ENCODE peak calls at places on chromosomes 12 and 14, in five cellular contexts. One of them, this sample, is unnamed.

GRCh38 chr14:65413739-65414045 is 1.2 kb downstream of the FUT8 start:
- DNase-seq in effector memory CD4-positive, alpha-beta T cell: no peak
- DNase-seq in heart right ventricle: no peak
- DNase-seq in A549: no peak
- DNase-seq in testis: no peak
- DNase-seq in this sample: no peak

GRCh38 chr14:35197015-35197414 is 74.7 kb downstream of the PRORP start:
- DNase-seq in effector memory CD4-positive, alpha-beta T cell: no peak
- DNase-seq in heart right ventricle: no peak
- DNase-seq in A549: peak; percentile 66
- DNase-seq in testis: no peak
- DNase-seq in this sample: no peak

GRCh38 chr12:108268397-108268796 is 70.7 kb downstream of the CMKLR1 start:
- DNase-seq in effector memory CD4-positive, alpha-beta T cell: no peak
- DNase-seq in heart right ventricle: no peak
- DNase-seq in A549: no peak
- DNase-seq in testis: no peak
- DNase-seq in this sample: no peak

GRCh38 chr14:50452979-50453705 is 56.5 kb upstream of the CDKL1 start:
- DNase-seq in effector memory CD4-positive, alpha-beta T cell: no peak
- DNase-seq in heart right ventricle: no peak
- DNase-seq in A549: no peak
- DNase-seq in testis: no peak
- DNase-seq in this sample: no peak

GRCh38 chr12:27193854-27194544 is 50.1 kb upstream of the STK38L start:
- DNase-seq in effector memory CD4-positive, alpha-beta T cell: no peak
- DNase-seq in heart right ventricle: peak; percentile 36
- DNase-seq in A549: peak; percentile 37
- DNase-seq in testis: no peak
- DNase-seq in this sample: peak; percentile 64

GRCh38 chr12:54292083-54292930 is 8.5 kb downstream of the NFE2 start:
- DNase-seq in effector memory CD4-positive, alpha-beta T cell: no peak
- DNase-seq in heart right ventricle: no peak
- DNase-seq in A549: no peak
- DNase-seq in testis: no peak
- DNase-seq in this sample: no peak

GRCh38 chr14:100677152-100677924 is 49.4 kb upstream of the DLK1 start:
- DNase-seq in effector memory CD4-positive, alpha-beta T cell: no peak
- DNase-seq in heart right ventricle: peak; percentile 46
- DNase-seq in A549: no peak
- DNase-seq in testis: peak; percentile 54
- DNase-seq in this sample: peak; percentile 88

GRCh38 chr12:52311282-52311643 is 9.9 kb downstream of the KRT83 start:
- DNase-seq in effector memory CD4-positive, alpha-beta T cell: no peak
- DNase-seq in heart right ventricle: no peak
- DNase-seq in A549: no peak
- DNase-seq in testis: no peak
- DNase-seq in this sample: no peak

GRCh38 chr12:6110006-6110405 is 14.5 kb downstream of the VWF start:
- DNase-seq in effector memory CD4-positive, alpha-beta T cell: no peak
- DNase-seq in heart right ventricle: no peak
- DNase-seq in A549: no peak
- DNase-seq in testis: no peak
- DNase-seq in this sample: no peak

GRCh38 chr14:100406505-100407131 is 83.5 kb downstream of the SLC25A47 start:
- DNase-seq in effector memory CD4-positive, alpha-beta T cell: no peak
- DNase-seq in heart right ventricle: no peak
- DNase-seq in A549: peak; percentile 66
- DNase-seq in testis: no peak
- DNase-seq in this sample: no peak

GRCh38 chr12:53048033-53048779 is 1.7 kb upstream of the TNS2 start:
- DNase-seq in effector memory CD4-positive, alpha-beta T cell: no peak
- DNase-seq in heart right ventricle: peak; percentile 80
- DNase-seq in A549: peak; percentile 84
- DNase-seq in testis: peak; percentile 67
- DNase-seq in this sample: no peak

GRCh38 chr12:52636592-52637258 is 15.3 kb downstream of the KRT2 start:
- DNase-seq in effector memory CD4-positive, alpha-beta T cell: no peak
- DNase-seq in heart right ventricle: no peak
- DNase-seq in A549: no peak
- DNase-seq in testis: no peak
- DNase-seq in this sample: no peak

GRCh38 chr14:72450473-72451044 is 443.3 kb downstream of the DPF3 start:
- DNase-seq in effector memory CD4-positive, alpha-beta T cell: no peak
- DNase-seq in heart right ventricle: no peak
- DNase-seq in A549: no peak
- DNase-seq in testis: no peak
- DNase-seq in this sample: no peak

GRCh38 chr12:71134405-71134804 is 23.4 kb downstream of the TSPAN8 start:
- DNase-seq in effector memory CD4-positive, alpha-beta T cell: no peak
- DNase-seq in heart right ventricle: no peak
- DNase-seq in A549: no peak
- DNase-seq in testis: no peak
- DNase-seq in this sample: no peak

GRCh38 chr14:64569108-64570045 is 19.6 kb downstream of the PPP1R36 start:
- DNase-seq in effector memory CD4-positive, alpha-beta T cell: no peak
- DNase-seq in heart right ventricle: peak; percentile 48
- DNase-seq in A549: peak; percentile 82
- DNase-seq in testis: peak; percentile 45
- DNase-seq in this sample: no peak

GRCh38 chr12:46470039-46470627 is 97.6 kb upstream of the SLC38A2 start:
- DNase-seq in effector memory CD4-positive, alpha-beta T cell: no peak
- DNase-seq in heart right ventricle: no peak
- DNase-seq in A549: no peak
- DNase-seq in testis: no peak
- DNase-seq in this sample: no peak

GRCh38 chr12:26831959-26832816 is 806 bp downstream of the ITPR2 start:
- DNase-seq in effector memory CD4-positive, alpha-beta T cell: peak; percentile 48
- DNase-seq in heart right ventricle: peak; percentile 57
- DNase-seq in A549: peak; percentile 77
- DNase-seq in testis: peak; percentile 77
- DNase-seq in this sample: peak; percentile 67

GRCh38 chr12:26642361-26642760 is 190.6 kb downstream of the ITPR2 start:
- DNase-seq in effector memory CD4-positive, alpha-beta T cell: no peak
- DNase-seq in heart right ventricle: no peak
- DNase-seq in A549: peak; percentile 42
- DNase-seq in testis: no peak
- DNase-seq in this sample: no peak

GRCh38 chr12:91406920-91407341 is 224.3 kb upstream of the DCN start:
- DNase-seq in effector memory CD4-positive, alpha-beta T cell: no peak
- DNase-seq in heart right ventricle: no peak
- DNase-seq in A549: peak; percentile 69
- DNase-seq in testis: no peak
- DNase-seq in this sample: peak; percentile 83

GRCh38 chr12:63150255-63151060 is 543 bp downstream of the AVPR1A start:
- DNase-seq in effector memory CD4-positive, alpha-beta T cell: no peak
- DNase-seq in heart right ventricle: peak; percentile 14
- DNase-seq in A549: peak; percentile 10
- DNase-seq in testis: no peak
- DNase-seq in this sample: no peak

GRCh38 chr12:94618995-94619695 is 31.2 kb downstream of the TMCC3 start:
- DNase-seq in effector memory CD4-positive, alpha-beta T cell: no peak
- DNase-seq in heart right ventricle: no peak
- DNase-seq in A549: peak; percentile 27
- DNase-seq in testis: no peak
- DNase-seq in this sample: no peak

DNA sequence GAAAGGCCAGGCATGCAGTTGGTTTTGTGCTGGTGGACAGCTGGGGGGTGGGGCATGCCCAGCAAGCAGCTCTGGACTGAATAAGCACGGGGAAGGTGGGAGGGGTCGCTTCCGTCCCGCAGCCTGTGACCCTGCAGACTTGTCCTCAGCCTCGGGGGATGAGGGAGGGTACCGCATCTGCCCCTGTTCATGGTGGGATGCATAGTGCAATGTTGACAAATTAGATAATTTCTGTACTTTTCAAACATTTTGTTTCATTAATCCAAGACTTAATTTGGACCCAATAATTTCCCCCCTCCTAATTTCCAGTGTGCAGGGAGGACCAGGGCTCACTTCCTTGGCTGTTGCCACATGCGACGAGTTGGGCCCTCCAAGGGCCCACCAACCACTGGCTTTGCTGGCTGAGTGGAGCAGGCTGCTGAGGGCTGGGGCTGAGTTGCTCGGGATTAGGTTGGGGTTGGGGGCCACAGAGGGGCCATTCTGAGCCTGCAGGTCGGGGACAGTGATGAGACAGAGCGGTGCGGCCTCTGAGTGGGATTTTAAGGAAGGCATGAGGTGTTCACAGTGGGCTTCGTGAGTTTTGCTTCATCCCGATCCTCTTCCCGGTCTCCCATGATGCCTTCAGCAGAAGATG is 6.2 kb upstream of the TRAF3 start:
- DNase-seq in effector memory CD4-positive, alpha-beta T cell: no peak
- DNase-seq in heart right ventricle: no peak
- DNase-seq in A549: no peak
- DNase-seq in testis: no peak
- DNase-seq in this sample: no peak
- H3K4me1 ChIP-seq in effector memory CD4-positive, alpha-beta T cell: peaks cover 10% of the 10 kb centered on the region
- H3K4me1 ChIP-seq in heart right ventricle: no peaks in the 10 kb centered on the region
- H3K4me1 ChIP-seq in A549: peaks cover 10% of the 10 kb centered on the region
- H3K4me1 ChIP-seq in testis: peaks cover under 1% of the 10 kb centered on the region
- H3K4me1 ChIP-seq in this sample: no peaks in the 10 kb centered on the region

DNA sequence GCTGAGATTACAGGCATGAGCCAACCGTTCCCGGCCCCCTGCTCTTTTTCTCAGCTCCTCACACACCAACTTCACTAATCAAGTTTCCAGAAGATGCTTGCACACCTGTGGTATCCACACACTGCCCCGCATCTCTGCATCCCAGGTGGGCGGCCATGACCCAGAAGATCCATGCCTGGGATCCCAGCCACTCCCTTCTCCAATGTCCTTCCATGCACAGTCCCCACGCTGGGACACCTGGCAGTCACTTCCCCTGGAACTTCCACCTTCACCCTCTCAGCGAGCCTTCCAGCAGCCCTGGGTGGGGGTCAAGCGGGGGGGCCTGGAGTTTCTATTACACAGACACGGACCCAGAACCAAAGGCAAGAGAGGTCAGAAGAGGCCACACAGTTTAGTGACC is 107.8 kb downstream of the CALM1 start:
- DNase-seq in effector memory CD4-positive, alpha-beta T cell: no peak
- DNase-seq in heart right ventricle: no peak
- DNase-seq in A549: no peak
- DNase-seq in testis: no peak
- DNase-seq in this sample: no peak
- H3K4me1 ChIP-seq in effector memory CD4-positive, alpha-beta T cell: no peaks in the 10 kb centered on the region
- H3K4me1 ChIP-seq in heart right ventricle: no peaks in the 10 kb centered on the region
- H3K4me1 ChIP-seq in A549: peaks cover 42% of the 10 kb centered on the region
- H3K4me1 ChIP-seq in testis: no peaks in the 10 kb centered on the region
- H3K4me1 ChIP-seq in this sample: no peaks in the 10 kb centered on the region

DNA sequence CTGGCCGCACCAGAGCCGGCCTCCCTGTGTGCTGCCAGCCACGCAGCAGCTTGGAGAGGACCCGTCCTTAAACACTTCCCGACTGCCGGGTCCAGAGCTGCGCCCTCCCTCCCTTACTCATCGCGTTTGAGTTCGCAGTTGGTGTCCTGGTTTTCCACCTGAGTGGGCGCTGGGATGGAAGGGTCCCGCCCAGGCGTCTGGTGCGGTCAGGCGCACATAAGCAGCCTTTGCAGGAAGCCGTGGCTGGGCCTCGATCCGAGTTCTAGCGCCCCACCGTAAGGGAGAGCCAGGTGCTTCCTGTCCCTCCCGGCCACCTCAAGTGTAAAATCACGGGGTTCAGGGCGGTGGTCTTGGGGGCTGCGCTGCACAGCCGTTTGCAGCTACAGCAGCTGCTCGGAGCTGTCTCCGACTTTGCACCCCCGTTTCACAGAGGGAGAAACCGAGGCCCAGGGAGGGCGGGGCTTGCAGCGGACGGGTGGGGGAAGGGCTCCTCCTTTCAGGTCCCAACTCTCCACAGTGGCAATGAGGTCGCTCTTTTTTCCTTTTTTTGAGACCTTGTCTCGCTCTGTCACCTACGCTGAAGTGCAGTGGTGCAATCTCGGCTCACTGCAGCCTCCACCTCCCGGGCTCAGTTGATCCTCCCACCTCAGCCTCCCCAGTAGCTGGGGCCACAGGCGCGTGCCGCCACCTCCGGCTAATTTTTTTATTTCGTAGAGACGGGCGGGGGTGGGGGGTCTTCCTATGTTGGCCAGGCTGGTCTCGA is 51.3 kb downstream of the LRCOL1 start:
- DNase-seq in effector memory CD4-positive, alpha-beta T cell: no peak
- DNase-seq in heart right ventricle: no peak
- DNase-seq in A549: no peak
- DNase-seq in testis: no peak
- DNase-seq in this sample: no peak
- H3K4me1 ChIP-seq in effector memory CD4-positive, alpha-beta T cell: peaks cover 22% of the 10 kb centered on the region
- H3K4me1 ChIP-seq in heart right ventricle: peaks cover 16% of the 10 kb centered on the region
- H3K4me1 ChIP-seq in A549: peaks cover 10% of the 10 kb centered on the region
- H3K4me1 ChIP-seq in testis: peaks cover 14% of the 10 kb centered on the region
- H3K4me1 ChIP-seq in this sample: no peaks in the 10 kb centered on the region

GRCh38 chr12:4282892-4283511 is 9.4 kb downstream of the CCND2 start:
- DNase-seq in effector memory CD4-positive, alpha-beta T cell: no peak
- DNase-seq in heart right ventricle: no peak
- DNase-seq in A549: no peak
- DNase-seq in testis: no peak
- DNase-seq in this sample: no peak

GRCh38 chr12:4280351-4281163 is 7.0 kb downstream of the CCND2 start:
- DNase-seq in effector memory CD4-positive, alpha-beta T cell: no peak
- DNase-seq in heart right ventricle: peak; percentile 84
- DNase-seq in A549: no peak
- DNase-seq in testis: no peak
- DNase-seq in this sample: peak; percentile 32

GRCh38 chr12:4279120-4279690 is 5.6 kb downstream of the CCND2 start:
- DNase-seq in effector memory CD4-positive, alpha-beta T cell: no peak
- DNase-seq in heart right ventricle: no peak
- DNase-seq in A549: no peak
- DNase-seq in testis: no peak
- DNase-seq in this sample: peak; percentile 6

GRCh38 chr12:4282103-4282891 is 8.7 kb downstream of the CCND2 start:
- DNase-seq in effector memory CD4-positive, alpha-beta T cell: no peak
- DNase-seq in heart right ventricle: no peak
- DNase-seq in A549: no peak
- DNase-seq in testis: no peak
- DNase-seq in this sample: peak; percentile 25

GRCh38 chr12:4281173-4281654 is 7.7 kb downstream of the CCND2 start:
- DNase-seq in effector memory CD4-positive, alpha-beta T cell: no peak
- DNase-seq in heart right ventricle: no peak
- DNase-seq in A549: no peak
- DNase-seq in testis: no peak
- DNase-seq in this sample: peak; percentile 16
- H3K4me1 ChIP-seq in effector memory CD4-positive, alpha-beta T cell: peaks cover 59% of the 10 kb centered on the region
- H3K4me1 ChIP-seq in heart right ventricle: peaks cover 61% of the 10 kb centered on the region
- H3K4me1 ChIP-seq in A549: peaks cover 3% of the 10 kb centered on the region
- H3K4me1 ChIP-seq in testis: peaks cover 33% of the 10 kb centered on the region
- H3K4me1 ChIP-seq in this sample: peaks cover 17% of the 10 kb centered on the region